ENCODE peak calls at places on chromosomes 5 and 9, in five cellular contexts. D is body of pancreas; M is activated naive CD8-positive, alpha-beta T cell treated with anti-CD3 and anti-CD28 coated beads, Interleukin-2, amount 10 ng/mL, durations not matched to agents 7 days and 5 days; N is CD4-positive, CD25-positive, alpha-beta regulatory T cell; F is foreskin keratinocyte. I is an unnamed sample.

GRCh38 chr5:122221857-122222256 is 90.2 kb upstream of the SNCAIP start:
- ATAC-seq in M (no peak), N (no peak), D (no peak), F (peak), I (no peak)

GRCh38 chr5:148146487-148146886 is 21.9 kb upstream of the SPINK14 start:
- ATAC-seq in D (no peak), F (no peak), M (no peak), N (no peak), I (no peak)

GRCh38 chr9:20356392-20357206 is 265.7 kb downstream of the MLLT3 start:
- ATAC-seq in M (peak), D (peak), N (peak), F (peak), I (peak)

GRCh38 chr9:75039804-75040203 is 11.7 kb upstream of the CARNMT1 start:
- ATAC-seq in F (no peak), D (no peak), M (no peak), N (no peak), I (no peak)

GRCh38 chr5:6763191-6763590 is 50.0 kb downstream of the TENT4A start:
- ATAC-seq in M (no peak), N (no peak), D (no peak), F (no peak), I (no peak)

GRCh38 chr9:89177021-89177400 is 1.6 kb downstream of the SHC3 start:
- ATAC-seq in N (no peak), D (no peak), F (no peak), M (no peak), I (no peak)

GRCh38 chr9:91967259-91967658 is 17.2 kb upstream of the ROR2 start:
- ATAC-seq in F (no peak), D (no peak), M (no peak), N (no peak), I (no peak)

GRCh38 chr9:134460904-134461303 is 134.6 kb downstream of the RXRA start:
- ATAC-seq in M (no peak), N (no peak), D (no peak), F (no peak), I (no peak)

GRCh38 chr9:121133104-121133816 is 58.5 kb downstream of the CNTRL start:
- ATAC-seq in F (peak), N (peak), D (no peak), M (peak), I (peak)

GRCh38 chr9:136694163-136694864 is 7.1 kb upstream of the AGPAT2 start:
- ATAC-seq in F (no peak), N (no peak), M (no peak), D (peak), I (peak)

GRCh38 chr5:77231470-77232138 is 21.1 kb downstream of the PDE8B start:
- ATAC-seq in N (no peak), M (no peak), D (no peak), F (no peak), I (no peak)